ENCODE peak calls at places on chromosomes 2 and 18, in ten cellular contexts. One of them, this sample, is unnamed.

GRCh38 chr18:54983041-54983686 is 23.9 kb upstream of the CCDC68 start:
- DNase-seq in K562: peak; percentile 47
- DNase-seq in GM12865: peak; percentile 43
- DNase-seq in NCI-H345: peak; percentile 33
- DNase-seq in stimulated activated CD4-positive, alpha-beta T cell treated with anti-CD3 and anti-CD28 coated beads, Interleukin-15, amount 100 ng/mL, for 1 hour: no peak
- DNase-seq in stimulated activated naive B cell treated with anti-CD40 and anti-IgM and Interleukin-4, amounts not matched to agents 10 μg/mL and 1 μg/mL and 100 μg/mL, for 72 hours: no peak
- DNase-seq in activated T-cell treated with anti-CD3 and anti-CD28 coated beads, Interleukin-2, amount 50 U/mL, for 48 hours: no peak
- DNase-seq in PC-3: peak; percentile 82
- DNase-seq in activated effector memory CD4-positive, alpha-beta T cell treated with anti-CD3 and anti-CD28 coated beads, Interleukin-2, amount 50 U/mL, for 16 hours: no peak
- DNase-seq in GM23248: peak; percentile 76
- DNase-seq in this sample: peak; percentile 28

GRCh38 chr2:238228700-238229099 is 11.1 kb downstream of the HES6 start:
- DNase-seq in K562: no peak
- DNase-seq in PC-3: no peak
- DNase-seq in NCI-H345: no peak
- DNase-seq in activated effector memory CD4-positive, alpha-beta T cell treated with anti-CD3 and anti-CD28 coated beads, Interleukin-2, amount 50 U/mL, for 16 hours: no peak
- DNase-seq in stimulated activated CD4-positive, alpha-beta T cell treated with anti-CD3 and anti-CD28 coated beads, Interleukin-15, amount 100 ng/mL, for 1 hour: no peak
- DNase-seq in GM23248: no peak
- DNase-seq in stimulated activated naive B cell treated with anti-CD40 and anti-IgM and Interleukin-4, amounts not matched to agents 10 μg/mL and 1 μg/mL and 100 μg/mL, for 72 hours: no peak
- DNase-seq in GM12865: no peak
- DNase-seq in activated T-cell treated with anti-CD3 and anti-CD28 coated beads, Interleukin-2, amount 50 U/mL, for 48 hours: no peak
- DNase-seq in this sample: no peak

GRCh38 chr18:11981633-11982366 is 493 bp downstream of the IMPA2 start:
- DNase-seq in stimulated activated naive B cell treated with anti-CD40 and anti-IgM and Interleukin-4, amounts not matched to agents 10 μg/mL and 1 μg/mL and 100 μg/mL, for 72 hours: peak; percentile 7
- DNase-seq in NCI-H345: peak; percentile 35
- DNase-seq in stimulated activated CD4-positive, alpha-beta T cell treated with anti-CD3 and anti-CD28 coated beads, Interleukin-15, amount 100 ng/mL, for 1 hour: no peak
- DNase-seq in PC-3: peak; percentile 46
- DNase-seq in GM23248: peak; percentile 52
- DNase-seq in activated T-cell treated with anti-CD3 and anti-CD28 coated beads, Interleukin-2, amount 50 U/mL, for 48 hours: peak; percentile 52
- DNase-seq in GM12865: peak; percentile 49
- DNase-seq in activated effector memory CD4-positive, alpha-beta T cell treated with anti-CD3 and anti-CD28 coated beads, Interleukin-2, amount 50 U/mL, for 16 hours: peak; percentile 71
- DNase-seq in K562: no peak
- DNase-seq in this sample: peak; percentile 73

GRCh38 chr2:227188292-227188691 is 23.9 kb downstream of the COL4A3 start:
- DNase-seq in PC-3: peak; percentile 64
- DNase-seq in NCI-H345: no peak
- DNase-seq in K562: no peak
- DNase-seq in activated T-cell treated with anti-CD3 and anti-CD28 coated beads, Interleukin-2, amount 50 U/mL, for 48 hours: no peak
- DNase-seq in GM12865: peak; percentile 83
- DNase-seq in stimulated activated naive B cell treated with anti-CD40 and anti-IgM and Interleukin-4, amounts not matched to agents 10 μg/mL and 1 μg/mL and 100 μg/mL, for 72 hours: no peak
- DNase-seq in stimulated activated CD4-positive, alpha-beta T cell treated with anti-CD3 and anti-CD28 coated beads, Interleukin-15, amount 100 ng/mL, for 1 hour: no peak
- DNase-seq in activated effector memory CD4-positive, alpha-beta T cell treated with anti-CD3 and anti-CD28 coated beads, Interleukin-2, amount 50 U/mL, for 16 hours: no peak
- DNase-seq in GM23248: peak; percentile 52
- DNase-seq in this sample: no peak

GRCh38 chr18:3595282-3596273 is 145.6 kb downstream of the TGIF1 start:
- DNase-seq in stimulated activated naive B cell treated with anti-CD40 and anti-IgM and Interleukin-4, amounts not matched to agents 10 μg/mL and 1 μg/mL and 100 μg/mL, for 72 hours: no peak
- DNase-seq in K562: peak; percentile 64
- DNase-seq in PC-3: peak; percentile 92
- DNase-seq in NCI-H345: peak; percentile 82
- DNase-seq in GM12865: peak; percentile 82
- DNase-seq in activated effector memory CD4-positive, alpha-beta T cell treated with anti-CD3 and anti-CD28 coated beads, Interleukin-2, amount 50 U/mL, for 16 hours: peak; percentile 68
- DNase-seq in stimulated activated CD4-positive, alpha-beta T cell treated with anti-CD3 and anti-CD28 coated beads, Interleukin-15, amount 100 ng/mL, for 1 hour: no peak
- DNase-seq in GM23248: peak; percentile 96
- DNase-seq in activated T-cell treated with anti-CD3 and anti-CD28 coated beads, Interleukin-2, amount 50 U/mL, for 48 hours: peak; percentile 65
- DNase-seq in this sample: no peak

GRCh38 chr18:69774831-69775230 is 172.8 kb downstream of the CD226 start:
- DNase-seq in GM23248: peak; percentile 28
- DNase-seq in activated T-cell treated with anti-CD3 and anti-CD28 coated beads, Interleukin-2, amount 50 U/mL, for 48 hours: no peak
- DNase-seq in stimulated activated CD4-positive, alpha-beta T cell treated with anti-CD3 and anti-CD28 coated beads, Interleukin-15, amount 100 ng/mL, for 1 hour: no peak
- DNase-seq in NCI-H345: no peak
- DNase-seq in GM12865: no peak
- DNase-seq in PC-3: no peak
- DNase-seq in stimulated activated naive B cell treated with anti-CD40 and anti-IgM and Interleukin-4, amounts not matched to agents 10 μg/mL and 1 μg/mL and 100 μg/mL, for 72 hours: no peak
- DNase-seq in K562: no peak
- DNase-seq in activated effector memory CD4-positive, alpha-beta T cell treated with anti-CD3 and anti-CD28 coated beads, Interleukin-2, amount 50 U/mL, for 16 hours: no peak
- DNase-seq in this sample: no peak

GRCh38 chr2:35503311-35503710 is 852.3 kb upstream of the CRIM1 start:
- DNase-seq in activated T-cell treated with anti-CD3 and anti-CD28 coated beads, Interleukin-2, amount 50 U/mL, for 48 hours: no peak
- DNase-seq in stimulated activated CD4-positive, alpha-beta T cell treated with anti-CD3 and anti-CD28 coated beads, Interleukin-15, amount 100 ng/mL, for 1 hour: no peak
- DNase-seq in activated effector memory CD4-positive, alpha-beta T cell treated with anti-CD3 and anti-CD28 coated beads, Interleukin-2, amount 50 U/mL, for 16 hours: no peak
- DNase-seq in NCI-H345: no peak
- DNase-seq in PC-3: no peak
- DNase-seq in K562: no peak
- DNase-seq in stimulated activated naive B cell treated with anti-CD40 and anti-IgM and Interleukin-4, amounts not matched to agents 10 μg/mL and 1 μg/mL and 100 μg/mL, for 72 hours: no peak
- DNase-seq in GM23248: no peak
- DNase-seq in GM12865: no peak
- DNase-seq in this sample: no peak

GRCh38 chr2:28982381-28982950 is 1.4 kb downstream of the TOGARAM2 start:
- DNase-seq in stimulated activated CD4-positive, alpha-beta T cell treated with anti-CD3 and anti-CD28 coated beads, Interleukin-15, amount 100 ng/mL, for 1 hour: no peak
- DNase-seq in PC-3: no peak
- DNase-seq in activated effector memory CD4-positive, alpha-beta T cell treated with anti-CD3 and anti-CD28 coated beads, Interleukin-2, amount 50 U/mL, for 16 hours: peak; percentile 33
- DNase-seq in GM23248: no peak
- DNase-seq in GM12865: no peak
- DNase-seq in NCI-H345: no peak
- DNase-seq in K562: no peak
- DNase-seq in stimulated activated naive B cell treated with anti-CD40 and anti-IgM and Interleukin-4, amounts not matched to agents 10 μg/mL and 1 μg/mL and 100 μg/mL, for 72 hours: no peak
- DNase-seq in activated T-cell treated with anti-CD3 and anti-CD28 coated beads, Interleukin-2, amount 50 U/mL, for 48 hours: no peak
- DNase-seq in this sample: no peak

GRCh38 chr18:49628119-49628518 is 66.3 kb downstream of the LIPG start:
- DNase-seq in GM23248: no peak
- DNase-seq in activated effector memory CD4-positive, alpha-beta T cell treated with anti-CD3 and anti-CD28 coated beads, Interleukin-2, amount 50 U/mL, for 16 hours: no peak
- DNase-seq in PC-3: peak; percentile 57
- DNase-seq in GM12865: no peak
- DNase-seq in stimulated activated naive B cell treated with anti-CD40 and anti-IgM and Interleukin-4, amounts not matched to agents 10 μg/mL and 1 μg/mL and 100 μg/mL, for 72 hours: no peak
- DNase-seq in activated T-cell treated with anti-CD3 and anti-CD28 coated beads, Interleukin-2, amount 50 U/mL, for 48 hours: no peak
- DNase-seq in stimulated activated CD4-positive, alpha-beta T cell treated with anti-CD3 and anti-CD28 coated beads, Interleukin-15, amount 100 ng/mL, for 1 hour: no peak
- DNase-seq in K562: no peak
- DNase-seq in NCI-H345: no peak
- DNase-seq in this sample: no peak

GRCh38 chr2:212893216-212893615 is 258.2 kb downstream of the IKZF2 start:
- DNase-seq in NCI-H345: no peak
- DNase-seq in activated T-cell treated with anti-CD3 and anti-CD28 coated beads, Interleukin-2, amount 50 U/mL, for 48 hours: no peak
- DNase-seq in K562: no peak
- DNase-seq in GM12865: no peak
- DNase-seq in stimulated activated CD4-positive, alpha-beta T cell treated with anti-CD3 and anti-CD28 coated beads, Interleukin-15, amount 100 ng/mL, for 1 hour: no peak
- DNase-seq in GM23248: no peak
- DNase-seq in PC-3: no peak
- DNase-seq in stimulated activated naive B cell treated with anti-CD40 and anti-IgM and Interleukin-4, amounts not matched to agents 10 μg/mL and 1 μg/mL and 100 μg/mL, for 72 hours: no peak
- DNase-seq in activated effector memory CD4-positive, alpha-beta T cell treated with anti-CD3 and anti-CD28 coated beads, Interleukin-2, amount 50 U/mL, for 16 hours: no peak
- DNase-seq in this sample: no peak

GRCh38 chr2:44392338-44392943 is 30.7 kb downstream of the CAMKMT start:
- DNase-seq in GM12865: peak; percentile 45
- DNase-seq in stimulated activated naive B cell treated with anti-CD40 and anti-IgM and Interleukin-4, amounts not matched to agents 10 μg/mL and 1 μg/mL and 100 μg/mL, for 72 hours: peak; percentile 4
- DNase-seq in GM23248: peak; percentile 68
- DNase-seq in PC-3: peak; percentile 73
- DNase-seq in stimulated activated CD4-positive, alpha-beta T cell treated with anti-CD3 and anti-CD28 coated beads, Interleukin-15, amount 100 ng/mL, for 1 hour: peak; percentile 11
- DNase-seq in activated effector memory CD4-positive, alpha-beta T cell treated with anti-CD3 and anti-CD28 coated beads, Interleukin-2, amount 50 U/mL, for 16 hours: peak; percentile 71
- DNase-seq in NCI-H345: peak; percentile 50
- DNase-seq in K562: peak; percentile 13
- DNase-seq in activated T-cell treated with anti-CD3 and anti-CD28 coated beads, Interleukin-2, amount 50 U/mL, for 48 hours: peak; percentile 58
- DNase-seq in this sample: no peak

GRCh38 chr2:148993336-148993735 is 45.2 kb upstream of the LYPD6B start:
- DNase-seq in activated T-cell treated with anti-CD3 and anti-CD28 coated beads, Interleukin-2, amount 50 U/mL, for 48 hours: no peak
- DNase-seq in NCI-H345: no peak
- DNase-seq in GM23248: no peak
- DNase-seq in GM12865: no peak
- DNase-seq in activated effector memory CD4-positive, alpha-beta T cell treated with anti-CD3 and anti-CD28 coated beads, Interleukin-2, amount 50 U/mL, for 16 hours: no peak
- DNase-seq in stimulated activated CD4-positive, alpha-beta T cell treated with anti-CD3 and anti-CD28 coated beads, Interleukin-15, amount 100 ng/mL, for 1 hour: no peak
- DNase-seq in stimulated activated naive B cell treated with anti-CD40 and anti-IgM and Interleukin-4, amounts not matched to agents 10 μg/mL and 1 μg/mL and 100 μg/mL, for 72 hours: no peak
- DNase-seq in K562: no peak
- DNase-seq in PC-3: no peak
- DNase-seq in this sample: no peak

GRCh38 chr2:223001831-223002230 is 50.2 kb upstream of the KCNE4 start:
- DNase-seq in stimulated activated naive B cell treated with anti-CD40 and anti-IgM and Interleukin-4, amounts not matched to agents 10 μg/mL and 1 μg/mL and 100 μg/mL, for 72 hours: no peak
- DNase-seq in NCI-H345: no peak
- DNase-seq in GM12865: no peak
- DNase-seq in K562: no peak
- DNase-seq in GM23248: no peak
- DNase-seq in activated effector memory CD4-positive, alpha-beta T cell treated with anti-CD3 and anti-CD28 coated beads, Interleukin-2, amount 50 U/mL, for 16 hours: no peak
- DNase-seq in stimulated activated CD4-positive, alpha-beta T cell treated with anti-CD3 and anti-CD28 coated beads, Interleukin-15, amount 100 ng/mL, for 1 hour: no peak
- DNase-seq in PC-3: no peak
- DNase-seq in activated T-cell treated with anti-CD3 and anti-CD28 coated beads, Interleukin-2, amount 50 U/mL, for 48 hours: no peak
- DNase-seq in this sample: no peak

This sample was measured in HuH-7.5.